ENCODE peak calls at places on chromosomes 12 and 14, in four cellular contexts. U, Y, I and H are unnamed samples.

GRCh38 chr14:61706096-61706690 is 10.9 kb downstream of the HIF1A start:
- DNase-seq in Y (no peak), U (no peak), I (no peak), H (no peak)

GRCh38 chr14:70045715-70046535 is 142.8 kb downstream of the SLC8A3 start:
- DNase-seq in I (peak; percentile 51), Y (peak; percentile 55), U (no peak), H (peak; percentile 86)

GRCh38 chr12:12008931-12009611 is 61.7 kb upstream of the BCL2L14 start:
- DNase-seq in I (no peak), Y (no peak), U (no peak), H (peak; percentile 83)

GRCh38 chr14:22540286-22540685 is 48.7 kb downstream of the DAD1 start:
- DNase-seq in U (no peak), I (no peak), Y (no peak), H (no peak)

GRCh38 chr14:28571636-28572035 is 195.0 kb upstream of the FOXG1 start:
- DNase-seq in U (no peak), Y (no peak), I (no peak), H (no peak)

GRCh38 chr12:48002179-48002601 is 2.1 kb downstream of the COL2A1 start:
- DNase-seq in U (no peak), I (no peak), Y (no peak), H (peak; percentile 80)

GRCh38 chr12:127761880-127762279 is 505.1 kb upstream of the TMEM132C start:
- DNase-seq in Y (no peak), U (no peak), I (no peak), H (peak; percentile 26)

GRCh38 chr12:125064492-125064891 is 743 bp upstream of the AACS start:
- DNase-seq in U (no peak), I (no peak), Y (no peak), H (peak; percentile 46)

GRCh38 chr14:90846511-90846910 is 30.3 kb upstream of the TTC7B start:
- DNase-seq in U (no peak), Y (no peak), I (no peak), H (no peak)

GRCh38 chr12:54193437-54193836 is 4.7 kb upstream of the SMUG1 start:
- DNase-seq in U (no peak), Y (no peak), I (no peak), H (no peak)

GRCh38 chr12:54196396-54196795 is 7.6 kb upstream of the SMUG1 start:
- DNase-seq in Y (no peak), U (no peak), I (no peak), H (no peak)

GRCh38 chr12:54195080-54195479 is 6.3 kb upstream of the SMUG1 start:
- DNase-seq in U (no peak), Y (no peak), I (no peak), H (no peak)

GRCh38 chr12:54197037-54197909 is 8.5 kb upstream of the SMUG1 start:
- DNase-seq in U (no peak), Y (no peak), I (no peak), H (peak; percentile 69)

GRCh38 chr12:54195736-54196347 is 7.1 kb upstream of the SMUG1 start:
- DNase-seq in U (no peak), I (no peak), Y (no peak), H (no peak)
- H3K4me3 ChIP-seq in U (no peak overlapping the region), I (no peak overlapping the region), Y (no peak overlapping the region), H (no peak overlapping the region)

GRCh38 chr12:51951843-51952722 is 584 bp downstream of the ACVR1B start:
- DNase-seq in I (no peak), Y (peak; percentile 64), U (peak; percentile 30), H (peak; percentile 60)
- H3K27me3 ChIP-seq in I (no peaks in the 10 kb centered on the region), Y (no peaks in the 10 kb centered on the region), U (no peaks in the 10 kb centered on the region), H (peaks cover 40% of the 10 kb centered on the region)

GRCh38 chr12:765861-766260 is 13.5 kb downstream of the WNK1 start:
- DNase-seq in Y (no peak), I (no peak), U (no peak), H (no peak)
- H3K4me3 ChIP-seq in Y (no peak overlapping the region), I (no peak overlapping the region), U (no peak overlapping the region), H (no peak overlapping the region)

GRCh38 chr12:54004841-54005530 is 3.8 kb upstream of the HOXC8 start:
- DNase-seq in U (no peak), I (no peak), Y (peak; percentile 45), H (peak; percentile 70)

GRCh38 chr12:54005531-54005852 is 3.3 kb upstream of the HOXC8 start:
- DNase-seq in I (no peak), U (no peak), Y (peak; percentile 41), H (peak; percentile 65)

GRCh38 chr12:54007538-54008259 is 1.1 kb upstream of the HOXC8 start:
- DNase-seq in Y (peak; percentile 21), I (no peak), U (no peak), H (no peak)

GRCh38 chr12:54006700-54007220 is 2.0 kb upstream of the HOXC8 start:
- DNase-seq in U (no peak), I (no peak), Y (peak; percentile 25), H (no peak)

DNA sequence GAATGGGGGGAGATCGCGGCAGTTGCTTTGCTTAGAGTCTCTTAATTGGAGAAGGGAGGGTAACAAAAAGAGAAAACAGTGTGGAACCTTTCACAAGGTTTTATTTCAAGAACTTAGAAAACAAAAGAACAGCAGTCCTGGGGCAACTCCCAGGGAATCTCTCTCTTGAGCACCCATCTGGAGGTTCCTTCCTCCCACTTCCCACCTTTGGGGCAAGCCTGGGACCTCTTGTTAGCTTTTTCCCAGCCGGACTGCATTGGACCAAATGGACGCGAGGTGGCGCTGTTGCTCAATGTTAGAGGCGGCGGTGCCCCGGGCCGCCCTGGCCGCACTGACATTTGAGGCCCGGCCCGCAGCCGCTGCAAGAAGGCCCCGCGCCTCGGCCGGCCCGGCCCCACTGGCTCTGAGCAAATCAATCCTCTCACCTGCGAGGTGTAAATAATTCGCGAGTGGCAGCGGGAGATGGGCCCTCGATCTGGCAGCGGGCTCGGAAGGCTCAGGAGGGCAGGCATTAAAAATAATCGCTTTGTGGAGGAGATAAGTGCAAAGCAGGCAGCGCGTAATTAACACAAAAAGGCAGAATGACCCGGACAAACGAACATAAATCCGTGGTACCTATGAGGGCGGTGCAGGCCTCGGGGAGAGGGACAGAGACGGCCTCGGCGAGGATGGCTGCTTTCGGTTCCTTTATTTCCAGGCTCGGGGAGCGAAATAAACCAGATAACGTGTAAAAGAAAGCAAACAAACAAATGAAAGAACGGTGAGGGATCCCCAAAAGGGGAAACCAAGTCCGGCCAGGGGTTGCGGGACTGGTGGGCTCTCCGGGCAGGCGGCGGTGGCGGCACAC is 2.7 kb upstream of the HOXC8 start:
- DNase-seq in I (peak; percentile 87), Y (peak; percentile 89), U (peak; percentile 87), H (peak; percentile 97)
- H3K27me3 ChIP-seq in I (peaks cover 98% of the 10 kb centered on the region), Y (no peaks in the 10 kb centered on the region), U (peaks cover 33% of the 10 kb centered on the region), H (peaks cover 100% of the 10 kb centered on the region)

GRCh38 chr14:55314449-55314848 is 43.2 kb downstream of the FBXO34 start:
- DNase-seq in Y (no peak), I (no peak), U (no peak), H (no peak)

GRCh38 chr14:55317907-55318306 is 46.7 kb downstream of the FBXO34 start:
- DNase-seq in Y (no peak), U (no peak), I (no peak), H (no peak)

GRCh38 chr14:55313480-55313879 is 42.3 kb downstream of the FBXO34 start:
- DNase-seq in U (no peak), I (no peak), Y (no peak), H (no peak)

GRCh38 chr14:55317503-55317902 is 46.3 kb downstream of the FBXO34 start:
- DNase-seq in I (no peak), Y (no peak), U (no peak), H (no peak)

GRCh38 chr14:55316528-55316927 is 45.3 kb downstream of the FBXO34 start:
- DNase-seq in I (no peak), U (no peak), Y (no peak), H (no peak)
- H3K4me3 ChIP-seq in I (no peak overlapping the region), U (no peak overlapping the region), Y (no peak overlapping the region), H (no peak overlapping the region)